ENCODE peak calls at places on chromosome 21, in eight cellular contexts. One of them, this sample, is unnamed.

GRCh38 chr21:45226540-45227326 is 61.0 kb downstream of the POFUT2 start:
- DNase-seq in stimulated activated CD8-positive, alpha-beta memory T cell treated with anti-CD3 and anti-CD28 coated beads, Interleukin-12 subunit alpha, Interleukin-12 subunit beta, amount 100 ng/mL, for 4 hours: peak
- DNase-seq in stimulated activated CD4-positive, alpha-beta T cell treated with anti-CD3 and anti-CD28 coated beads, Interleukin-12 subunit alpha, Interleukin-12 subunit beta, amount 100 ng/mL, for 48 hours: no peak
- DNase-seq in M059J: peak
- DNase-seq in effector memory CD8-positive, alpha-beta T cell: peak
- DNase-seq in lower leg skin: no peak
- DNase-seq in activated T-helper 1 cell treated with Interleukin-2 at 50 U/mL for 16 hours: no peak
- DNase-seq in GM23248: peak
- DNase-seq in this sample: no peak

GRCh38 chr21:32320726-32321125 is 22.1 kb downstream of the MRAP start:
- DNase-seq in stimulated activated CD4-positive, alpha-beta T cell treated with anti-CD3 and anti-CD28 coated beads, Interleukin-12 subunit alpha, Interleukin-12 subunit beta, amount 100 ng/mL, for 48 hours: no peak
- DNase-seq in lower leg skin: peak
- DNase-seq in M059J: no peak
- DNase-seq in GM23248: no peak
- DNase-seq in effector memory CD8-positive, alpha-beta T cell: no peak
- DNase-seq in stimulated activated CD8-positive, alpha-beta memory T cell treated with anti-CD3 and anti-CD28 coated beads, Interleukin-12 subunit alpha, Interleukin-12 subunit beta, amount 100 ng/mL, for 4 hours: no peak
- DNase-seq in activated T-helper 1 cell treated with Interleukin-2 at 50 U/mL for 16 hours: no peak
- DNase-seq in this sample: no peak

GRCh38 chr21:46173573-46173972 is 10.7 kb downstream of the SPATC1L start:
- DNase-seq in stimulated activated CD8-positive, alpha-beta memory T cell treated with anti-CD3 and anti-CD28 coated beads, Interleukin-12 subunit alpha, Interleukin-12 subunit beta, amount 100 ng/mL, for 4 hours: no peak
- DNase-seq in effector memory CD8-positive, alpha-beta T cell: no peak
- DNase-seq in lower leg skin: peak
- DNase-seq in GM23248: no peak
- DNase-seq in M059J: no peak
- DNase-seq in stimulated activated CD4-positive, alpha-beta T cell treated with anti-CD3 and anti-CD28 coated beads, Interleukin-12 subunit alpha, Interleukin-12 subunit beta, amount 100 ng/mL, for 48 hours: no peak
- DNase-seq in activated T-helper 1 cell treated with Interleukin-2 at 50 U/mL for 16 hours: no peak
- DNase-seq in this sample: no peak

GRCh38 chr21:41874611-41875010 is 4.5 kb downstream of the PRDM15 start:
- DNase-seq in stimulated activated CD4-positive, alpha-beta T cell treated with anti-CD3 and anti-CD28 coated beads, Interleukin-12 subunit alpha, Interleukin-12 subunit beta, amount 100 ng/mL, for 48 hours: no peak
- DNase-seq in effector memory CD8-positive, alpha-beta T cell: no peak
- DNase-seq in activated T-helper 1 cell treated with Interleukin-2 at 50 U/mL for 16 hours: no peak
- DNase-seq in GM23248: no peak
- DNase-seq in M059J: no peak
- DNase-seq in stimulated activated CD8-positive, alpha-beta memory T cell treated with anti-CD3 and anti-CD28 coated beads, Interleukin-12 subunit alpha, Interleukin-12 subunit beta, amount 100 ng/mL, for 4 hours: no peak
- DNase-seq in lower leg skin: no peak
- DNase-seq in this sample: no peak

GRCh38 chr21:18252686-18253085 is 8.1 kb downstream of the CHODL start:
- DNase-seq in stimulated activated CD4-positive, alpha-beta T cell treated with anti-CD3 and anti-CD28 coated beads, Interleukin-12 subunit alpha, Interleukin-12 subunit beta, amount 100 ng/mL, for 48 hours: no peak
- DNase-seq in lower leg skin: no peak
- DNase-seq in activated T-helper 1 cell treated with Interleukin-2 at 50 U/mL for 16 hours: no peak
- DNase-seq in stimulated activated CD8-positive, alpha-beta memory T cell treated with anti-CD3 and anti-CD28 coated beads, Interleukin-12 subunit alpha, Interleukin-12 subunit beta, amount 100 ng/mL, for 4 hours: no peak
- DNase-seq in GM23248: no peak
- DNase-seq in effector memory CD8-positive, alpha-beta T cell: no peak
- DNase-seq in M059J: no peak
- DNase-seq in this sample: no peak

GRCh38 chr21:30839304-30839703 is 9.7 kb upstream of the KRTAP7-1 start:
- DNase-seq in M059J: peak
- DNase-seq in GM23248: peak
- DNase-seq in activated T-helper 1 cell treated with Interleukin-2 at 50 U/mL for 16 hours: no peak
- DNase-seq in lower leg skin: no peak
- DNase-seq in effector memory CD8-positive, alpha-beta T cell: no peak
- DNase-seq in stimulated activated CD8-positive, alpha-beta memory T cell treated with anti-CD3 and anti-CD28 coated beads, Interleukin-12 subunit alpha, Interleukin-12 subunit beta, amount 100 ng/mL, for 4 hours: no peak
- DNase-seq in stimulated activated CD4-positive, alpha-beta T cell treated with anti-CD3 and anti-CD28 coated beads, Interleukin-12 subunit alpha, Interleukin-12 subunit beta, amount 100 ng/mL, for 48 hours: no peak
- DNase-seq in this sample: peak

GRCh38 chr21:35850542-35851103 is 209.7 kb downstream of the SETD4 start:
- DNase-seq in stimulated activated CD8-positive, alpha-beta memory T cell treated with anti-CD3 and anti-CD28 coated beads, Interleukin-12 subunit alpha, Interleukin-12 subunit beta, amount 100 ng/mL, for 4 hours: no peak
- DNase-seq in lower leg skin: no peak
- DNase-seq in stimulated activated CD4-positive, alpha-beta T cell treated with anti-CD3 and anti-CD28 coated beads, Interleukin-12 subunit alpha, Interleukin-12 subunit beta, amount 100 ng/mL, for 48 hours: no peak
- DNase-seq in activated T-helper 1 cell treated with Interleukin-2 at 50 U/mL for 16 hours: no peak
- DNase-seq in M059J: no peak
- DNase-seq in effector memory CD8-positive, alpha-beta T cell: no peak
- DNase-seq in GM23248: peak
- DNase-seq in this sample: no peak

GRCh38 chr21:16644690-16645089 is 868.2 kb upstream of the CXADR start:
- DNase-seq in M059J: peak
- DNase-seq in stimulated activated CD8-positive, alpha-beta memory T cell treated with anti-CD3 and anti-CD28 coated beads, Interleukin-12 subunit alpha, Interleukin-12 subunit beta, amount 100 ng/mL, for 4 hours: no peak
- DNase-seq in GM23248: peak
- DNase-seq in lower leg skin: no peak
- DNase-seq in stimulated activated CD4-positive, alpha-beta T cell treated with anti-CD3 and anti-CD28 coated beads, Interleukin-12 subunit alpha, Interleukin-12 subunit beta, amount 100 ng/mL, for 48 hours: no peak
- DNase-seq in effector memory CD8-positive, alpha-beta T cell: no peak
- DNase-seq in activated T-helper 1 cell treated with Interleukin-2 at 50 U/mL for 16 hours: no peak
- DNase-seq in this sample: no peak

GRCh38 chr21:44845418-44846200 is 27.7 kb upstream of the SUMO3 start:
- DNase-seq in GM23248: peak
- DNase-seq in effector memory CD8-positive, alpha-beta T cell: peak
- DNase-seq in stimulated activated CD4-positive, alpha-beta T cell treated with anti-CD3 and anti-CD28 coated beads, Interleukin-12 subunit alpha, Interleukin-12 subunit beta, amount 100 ng/mL, for 48 hours: peak
- DNase-seq in lower leg skin: peak
- DNase-seq in M059J: peak
- DNase-seq in activated T-helper 1 cell treated with Interleukin-2 at 50 U/mL for 16 hours: peak
- DNase-seq in stimulated activated CD8-positive, alpha-beta memory T cell treated with anti-CD3 and anti-CD28 coated beads, Interleukin-12 subunit alpha, Interleukin-12 subunit beta, amount 100 ng/mL, for 4 hours: peak
- DNase-seq in this sample: peak

GRCh38 chr21:42571391-42572150 is 57.9 kb downstream of the SLC37A1 start:
- DNase-seq in activated T-helper 1 cell treated with Interleukin-2 at 50 U/mL for 16 hours: no peak
- DNase-seq in GM23248: no peak
- DNase-seq in lower leg skin: peak
- DNase-seq in stimulated activated CD8-positive, alpha-beta memory T cell treated with anti-CD3 and anti-CD28 coated beads, Interleukin-12 subunit alpha, Interleukin-12 subunit beta, amount 100 ng/mL, for 4 hours: no peak
- DNase-seq in stimulated activated CD4-positive, alpha-beta T cell treated with anti-CD3 and anti-CD28 coated beads, Interleukin-12 subunit alpha, Interleukin-12 subunit beta, amount 100 ng/mL, for 48 hours: no peak
- DNase-seq in M059J: no peak
- DNase-seq in effector memory CD8-positive, alpha-beta T cell: no peak
- DNase-seq in this sample: no peak

GRCh38 chr21:44657635-44658183 is at the start of gene KRTAP12-3:
- DNase-seq in stimulated activated CD8-positive, alpha-beta memory T cell treated with anti-CD3 and anti-CD28 coated beads, Interleukin-12 subunit alpha, Interleukin-12 subunit beta, amount 100 ng/mL, for 4 hours: no peak
- DNase-seq in GM23248: no peak
- DNase-seq in effector memory CD8-positive, alpha-beta T cell: peak
- DNase-seq in lower leg skin: peak
- DNase-seq in stimulated activated CD4-positive, alpha-beta T cell treated with anti-CD3 and anti-CD28 coated beads, Interleukin-12 subunit alpha, Interleukin-12 subunit beta, amount 100 ng/mL, for 48 hours: no peak
- DNase-seq in M059J: peak
- DNase-seq in activated T-helper 1 cell treated with Interleukin-2 at 50 U/mL for 16 hours: peak
- DNase-seq in this sample: no peak